ENCODE peak calls at places on chromosomes 16 and 17, in four cellular contexts. Y is fibroblast of lung, R is HCT116, S is occipital lobe. V is an unnamed sample.
A peak's percentile ranks its signal among the peaks of the same experiment; 100 is the strongest.

GRCh38 chr16:73066321-73066926 is 18.5 kb upstream of the ZFHX3 start:
- DNase-seq in Y (no peak), R (no peak), S (no peak), V (no peak)

GRCh38 chr16:79776243-79776884 is 175.8 kb upstream of the MAF start:
- DNase-seq in Y (peak; percentile 88), R (no peak), S (no peak), V (no peak)

GRCh38 chr17:50072130-50072529 is 16.2 kb downstream of the ITGA3 start:
- DNase-seq in Y (no peak), R (no peak), S (no peak), V (no peak)

GRCh38 chr16:73792199-73793108 is 504.2 kb upstream of the PSMD7 start:
- DNase-seq in Y (no peak), R (no peak), S (no peak), V (no peak)

GRCh38 chr17:57911834-57912673 is 43.2 kb downstream of the CUEDC1 start:
- DNase-seq in Y (peak; percentile 58), R (peak; percentile 87), S (peak; percentile 87), V (no peak)

GRCh38 chr17:79811888-79812205 is 15.0 kb upstream of the CBX8 start:
- DNase-seq in Y (no peak), R (no peak), S (no peak), V (no peak)

GRCh38 chr17:68288804-68289203 is 2.1 kb downstream of the SLC16A6 start:
- DNase-seq in Y (no peak), R (no peak), S (no peak), V (no peak)

GRCh38 chr16:4607841-4608703 is 6.6 kb downstream of the UBALD1 start:
- DNase-seq in Y (no peak), R (no peak), S (no peak), V (no peak)

V was measured in foreskin keratinocyte.